ENCODE peak calls at places on chromosomes 3 and 15, in six cellular contexts. K, H, R, Z, G and U are unnamed samples.
A peak's percentile ranks its signal among the peaks of the same experiment; 100 is the strongest.

GRCh38 chr3:52095990-52096775 is 39.8 kb upstream of the DUSP7 start:
- DNase-seq in K (no peak), H (no peak), R (no peak), Z (no peak), G (peak; percentile 23), U (no peak)

GRCh38 chr15:31277335-31278055 is 49.1 kb upstream of the KLF13 start:
- DNase-seq in K (no peak), H (no peak), R (no peak), Z (no peak), G (no peak), U (no peak)

GRCh38 chr3:30294241-30294667 is 312.1 kb upstream of the TGFBR2 start:
- DNase-seq in K (no peak), H (no peak), R (peak; percentile 53), Z (no peak), G (no peak), U (peak; percentile 32)

GRCh38 chr3:59780209-59780608 is 730.4 kb upstream of the CFAP20DC start:
- DNase-seq in K (no peak), H (no peak), R (no peak), Z (no peak), G (no peak), U (no peak)

GRCh38 chr3:125591116-125591755 is 4.1 kb downstream of the OSBPL11 start:
- DNase-seq in K (no peak), H (no peak), R (peak; percentile 43), Z (no peak), G (no peak), U (no peak)

GRCh38 chr3:14540821-14541385 is 761 bp upstream of the GRIP2 start:
- DNase-seq in K (no peak), H (no peak), R (no peak), Z (no peak), G (no peak), U (no peak)

GRCh38 chr15:41465822-41466421 is 27.8 kb upstream of the ITPKA start:
- DNase-seq in K (peak; percentile 66), H (no peak), R (peak; percentile 82), Z (no peak), G (no peak), U (peak; percentile 27)

GRCh38 chr3:105606052-105606451 is 239.3 kb downstream of the ALCAM start:
- DNase-seq in K (peak; percentile 45), H (no peak), R (peak; percentile 37), Z (no peak), G (no peak), U (peak; percentile 86)

GRCh38 chr3:23002846-23003800 is 200.0 kb upstream of the UBE2E2 start:
- DNase-seq in K (peak; percentile 50), H (no peak), R (peak; percentile 53), Z (no peak), G (no peak), U (peak; percentile 15)

GRCh38 chr15:51321316-51321715 is 17.1 kb downstream of the CYP19A1 start:
- DNase-seq in K (no peak), H (no peak), R (no peak), Z (no peak), G (no peak), U (no peak)

GRCh38 chr3:110521019-110521418 is 550.6 kb upstream of the NECTIN3 start:
- DNase-seq in K (peak; percentile 77), H (peak; percentile 36), R (peak; percentile 99), Z (no peak), G (no peak), U (peak; percentile 88)

GRCh38 chr3:161171113-161171512 is 50.0 kb upstream of the NMD3 start:
- DNase-seq in K (peak; percentile 76), H (no peak), R (peak; percentile 86), Z (no peak), G (no peak), U (peak; percentile 90)

GRCh38 chr3:185934726-185935464 is 2.9 kb downstream of the TRA2B start:
- DNase-seq in K (peak; percentile 59), H (no peak), R (no peak), Z (no peak), G (no peak), U (no peak)

GRCh38 chr3:171457263-171458055 is 2.7 kb downstream of the TNIK start:
- DNase-seq in K (no peak), H (no peak), R (no peak), Z (peak; percentile 13), G (no peak), U (no peak)

GRCh38 chr3:47444103-47444502 is 31.6 kb downstream of the SCAP start:
- DNase-seq in K (peak; percentile 11), H (peak; percentile 54), R (no peak), Z (no peak), G (no peak), U (peak; percentile 10)

GRCh38 chr3:197426161-197426566 is 127.8 kb upstream of the DLG1 start:
- DNase-seq in K (peak; percentile 5), H (no peak), R (peak; percentile 36), Z (no peak), G (no peak), U (no peak)

GRCh38 chr3:63864008-63864871 is 573 bp downstream of the ATXN7 start:
- DNase-seq in K (peak; percentile 53), H (no peak), R (no peak), Z (no peak), G (peak; percentile 70), U (no peak)

GRCh38 chr3:110734524-110734923 is 337.1 kb upstream of the NECTIN3 start:
- DNase-seq in K (no peak), H (no peak), R (no peak), Z (no peak), G (no peak), U (no peak)

GRCh38 chr3:28022916-28023315 is 218.5 kb upstream of the CMC1 start:
- DNase-seq in K (no peak), H (no peak), R (no peak), Z (no peak), G (no peak), U (no peak)

GRCh38 chr15:98830034-98830634 is 177.5 kb downstream of the PGPEP1L start:
- DNase-seq in K (no peak), H (no peak), R (no peak), Z (no peak), G (no peak), U (no peak)

GRCh38 chr3:48409291-48410201 is 20.3 kb downstream of the PLXNB1 start:
- DNase-seq in K (no peak), H (no peak), R (no peak), Z (no peak), G (peak; percentile 59), U (no peak)

GRCh38 chr3:169657351-169658124 is 6.0 kb downstream of the MECOM start:
- DNase-seq in K (no peak), H (no peak), R (no peak), Z (no peak), G (no peak), U (no peak)

GRCh38 chr3:150599611-150600297 is 3.4 kb upstream of the SELENOT start:
- DNase-seq in K (no peak), H (peak; percentile 80), R (peak; percentile 39), Z (no peak), G (no peak), U (peak; percentile 85)

GRCh38 chr3:123783811-123784210 is 100.3 kb downstream of the MYLK start:
- DNase-seq in K (no peak), H (no peak), R (no peak), Z (no peak), G (no peak), U (no peak)

GRCh38 chr3:28726840-28727239 is 378.2 kb upstream of the AZI2 start:
- DNase-seq in K (peak; percentile 4), H (no peak), R (peak; percentile 47), Z (peak; percentile 48), G (no peak), U (peak; percentile 3)

GRCh38 chr3:38331257-38332022 is 15.1 kb upstream of the XYLB start:
- DNase-seq in K (no peak), H (no peak), R (no peak), Z (no peak), G (no peak), U (no peak)

GRCh38 chr3:170075425-170076091 is 37.8 kb downstream of the GPR160 start:
- DNase-seq in K (no peak), H (no peak), R (no peak), Z (no peak), G (no peak), U (no peak)

GRCh38 chr3:45480218-45480617 is 91.8 kb downstream of the LARS2 start:
- DNase-seq in K (peak; percentile 25), H (no peak), R (no peak), Z (no peak), G (no peak), U (peak; percentile 23)

GRCh38 chr3:113339616-113340244 is 101.6 kb downstream of the CFAP44 start:
- DNase-seq in K (peak; percentile 2), H (no peak), R (no peak), Z (no peak), G (no peak), U (no peak)

GRCh38 chr15:42612367-42612912 is 37.0 kb downstream of the STARD9 start:
- DNase-seq in K (no peak), H (no peak), R (no peak), Z (no peak), G (no peak), U (no peak)